ENCODE peak calls at places on chromosomes 3 and 15, in four cellular contexts. H is AG10803, X is upper lobe of right lung, T is naive B cell. M is an unnamed sample.

GRCh38 chr3:89113887-89114840 is 6.7 kb downstream of the EPHA3 start:
- DNase-seq in H (peak), X (peak), T (peak), M (peak)

GRCh38 chr3:65448120-65448519 is 590.6 kb downstream of the MAGI1 start:
- DNase-seq in H (no peak), X (no peak), T (no peak), M (no peak)

GRCh38 chr15:71494565-71494964 is 315.8 kb upstream of the NR2E3 start:
- DNase-seq in H (no peak), X (no peak), T (no peak), M (no peak)

GRCh38 chr3:98613616-98614015 is 20.2 kb upstream of the CPOX start:
- DNase-seq in H (peak), X (no peak), T (no peak), M (no peak)

GRCh38 chr15:31298707-31299172 is 27.9 kb upstream of the KLF13 start:
- DNase-seq in H (no peak), X (peak), T (no peak), M (no peak)

GRCh38 chr3:22159004-22159695 is 408.1 kb upstream of the ZNF385D start:
- DNase-seq in H (no peak), X (no peak), T (no peak), M (no peak)

GRCh38 chr3:141333796-141334626 is 34.3 kb upstream of the ZBTB38 start:
- DNase-seq in H (peak), X (no peak), T (no peak), M (no peak)

GRCh38 chr3:72255191-72255590 is 470.2 kb upstream of the PROK2 start:
- DNase-seq in H (peak), X (no peak), T (no peak), M (peak)

GRCh38 chr3:29005862-29006261 is 275.0 kb upstream of the RBMS3 start:
- DNase-seq in H (no peak), X (no peak), T (no peak), M (no peak)

GRCh38 chr15:41941644-41942415 is 30.5 kb downstream of the EHD4 start:
- DNase-seq in H (no peak), X (no peak), T (no peak), M (no peak)

GRCh38 chr3:43649365-43649968 is 27.7 kb upstream of the ANO10 start:
- DNase-seq in H (no peak), X (peak), T (no peak), M (no peak)

GRCh38 chr3:134365766-134366065 is 8.5 kb downstream of the AMOTL2 start:
- DNase-seq in H (peak), X (peak), T (no peak), M (no peak)

GRCh38 chr15:68385240-68385561 is 46.8 kb downstream of the ITGA11 start:
- DNase-seq in H (no peak), X (peak), T (no peak), M (no peak)

GRCh38 chr15:99969261-99969960 is 236.2 kb upstream of the LYSMD4 start:
- DNase-seq in H (no peak), X (peak), T (no peak), M (no peak)

GRCh38 chr3:5122741-5123706 is 932 bp downstream of the ARL8B start:
- DNase-seq in H (peak), X (peak), T (peak), M (peak)

GRCh38 chr15:41607033-41607432 is 48.0 kb downstream of the TYRO3 start:
- DNase-seq in H (peak), X (no peak), T (no peak), M (peak)

GRCh38 chr15:86327230-86327865 is 247.7 kb downstream of the AGBL1 start:
- DNase-seq in H (no peak), X (no peak), T (no peak), M (no peak)

GRCh38 chr15:55799287-55800212 is 56.6 kb upstream of the PRTG start:
- DNase-seq in H (no peak), X (peak), T (no peak), M (peak)

GRCh38 chr3:153591566-153592221 is 429.7 kb downstream of the RAP2B start:
- DNase-seq in H (no peak), X (no peak), T (no peak), M (no peak)

GRCh38 chr3:110307065-110307809 is 764.4 kb upstream of the NECTIN3 start:
- DNase-seq in H (peak), X (no peak), T (no peak), M (peak)

GRCh38 chr3:183991403-183991802 is 26.3 kb downstream of the ABCC5 start:
- DNase-seq in H (no peak), X (no peak), T (no peak), M (no peak)

GRCh38 chr15:67157779-67158366 is 92.5 kb downstream of the SMAD3 start:
- DNase-seq in H (no peak), X (no peak), T (no peak), M (no peak)

GRCh38 chr3:5787863-5788488 is 600.5 kb downstream of the EDEM1 start:
- DNase-seq in H (no peak), X (no peak), T (no peak), M (no peak)

GRCh38 chr3:47542614-47543173 is 29.2 kb upstream of the ELP6 start:
- DNase-seq in H (peak), X (peak), T (no peak), M (peak)

GRCh38 chr3:146037697-146038096 is 123.3 kb downstream of the PLOD2 start:
- DNase-seq in H (peak), X (no peak), T (no peak), M (peak)

GRCh38 chr3:37731895-37732294 is 129.8 kb upstream of the CTDSPL start:
- DNase-seq in H (no peak), X (no peak), T (no peak), M (no peak)

GRCh38 chr15:36688310-36689102 is 109.1 kb downstream of the CDIN1 start:
- DNase-seq in H (peak), X (no peak), T (no peak), M (peak)

GRCh38 chr3:182795383-182795782 is 2.1 kb downstream of the ATP11B start:
- DNase-seq in H (peak), X (no peak), T (peak), M (no peak)

GRCh38 chr15:64235552-64235951 is 72.7 kb upstream of the PPIB start:
- DNase-seq in H (no peak), X (no peak), T (no peak), M (no peak)

GRCh38 chr3:179768080-179768479 is 115.2 kb downstream of the USP13 start:
- DNase-seq in H (peak), X (no peak), T (no peak), M (peak)